ENCODE peak calls at places on chromosomes 7 and 10, in ten cellular contexts. One of them, this sample, is unnamed.

GRCh38 chr7:74289660-74290589 is 718 bp downstream of the CLIP2 start:
- DNase-seq in GM20000: peak
- DNase-seq in small intestine: peak
- DNase-seq in upper lobe of right lung: peak
- DNase-seq in esophagus squamous epithelium: no peak
- DNase-seq in pancreas: peak
- DNase-seq in OCI-M1: peak
- DNase-seq in stimulated activated CD4-positive, alpha-beta T cell treated with anti-CD3 and anti-CD28 coated beads, Interleukin-4, amount 100 ng/mL, for 4 hours: peak
- DNase-seq in ovary: peak
- DNase-seq in activated T-cell treated with anti-CD3 and anti-CD28 coated beads for 1 hour: peak
- DNase-seq in this sample: no peak

GRCh38 chr7:151631149-151631967 is 111.7 kb upstream of the RHEB start:
- DNase-seq in stimulated activated CD4-positive, alpha-beta T cell treated with anti-CD3 and anti-CD28 coated beads, Interleukin-4, amount 100 ng/mL, for 4 hours: no peak
- DNase-seq in activated T-cell treated with anti-CD3 and anti-CD28 coated beads for 1 hour: no peak
- DNase-seq in upper lobe of right lung: no peak
- DNase-seq in small intestine: peak
- DNase-seq in esophagus squamous epithelium: no peak
- DNase-seq in pancreas: no peak
- DNase-seq in GM20000: no peak
- DNase-seq in ovary: no peak
- DNase-seq in OCI-M1: peak
- DNase-seq in this sample: peak

GRCh38 chr7:79452495-79453265 is 787 bp downstream of the MAGI2 start:
- DNase-seq in upper lobe of right lung: peak
- DNase-seq in stimulated activated CD4-positive, alpha-beta T cell treated with anti-CD3 and anti-CD28 coated beads, Interleukin-4, amount 100 ng/mL, for 4 hours: no peak
- DNase-seq in pancreas: peak
- DNase-seq in OCI-M1: peak
- DNase-seq in esophagus squamous epithelium: no peak
- DNase-seq in activated T-cell treated with anti-CD3 and anti-CD28 coated beads for 1 hour: no peak
- DNase-seq in small intestine: no peak
- DNase-seq in ovary: peak
- DNase-seq in GM20000: no peak
- DNase-seq in this sample: no peak

GRCh38 chr10:13683017-13683416 is 96.3 kb downstream of the PRPF18 start:
- DNase-seq in GM20000: no peak
- DNase-seq in esophagus squamous epithelium: no peak
- DNase-seq in upper lobe of right lung: no peak
- DNase-seq in OCI-M1: no peak
- DNase-seq in stimulated activated CD4-positive, alpha-beta T cell treated with anti-CD3 and anti-CD28 coated beads, Interleukin-4, amount 100 ng/mL, for 4 hours: no peak
- DNase-seq in ovary: no peak
- DNase-seq in pancreas: no peak
- DNase-seq in activated T-cell treated with anti-CD3 and anti-CD28 coated beads for 1 hour: no peak
- DNase-seq in small intestine: no peak
- DNase-seq in this sample: no peak

GRCh38 chr10:116743266-116744064 is 1.1 kb upstream of the HSPA12A start:
- DNase-seq in esophagus squamous epithelium: no peak
- DNase-seq in upper lobe of right lung: no peak
- DNase-seq in small intestine: peak
- DNase-seq in activated T-cell treated with anti-CD3 and anti-CD28 coated beads for 1 hour: no peak
- DNase-seq in GM20000: no peak
- DNase-seq in ovary: no peak
- DNase-seq in stimulated activated CD4-positive, alpha-beta T cell treated with anti-CD3 and anti-CD28 coated beads, Interleukin-4, amount 100 ng/mL, for 4 hours: no peak
- DNase-seq in OCI-M1: no peak
- DNase-seq in pancreas: no peak
- DNase-seq in this sample: no peak

GRCh38 chr10:119337796-119338432 is 130.5 kb downstream of the GRK5 start:
- DNase-seq in OCI-M1: no peak
- DNase-seq in upper lobe of right lung: no peak
- DNase-seq in pancreas: no peak
- DNase-seq in stimulated activated CD4-positive, alpha-beta T cell treated with anti-CD3 and anti-CD28 coated beads, Interleukin-4, amount 100 ng/mL, for 4 hours: no peak
- DNase-seq in esophagus squamous epithelium: no peak
- DNase-seq in ovary: no peak
- DNase-seq in small intestine: no peak
- DNase-seq in activated T-cell treated with anti-CD3 and anti-CD28 coated beads for 1 hour: no peak
- DNase-seq in GM20000: no peak
- DNase-seq in this sample: no peak

GRCh38 chr7:1296727-1297475 is 64.2 kb downstream of the UNCX start:
- DNase-seq in small intestine: no peak
- DNase-seq in upper lobe of right lung: no peak
- DNase-seq in ovary: no peak
- DNase-seq in esophagus squamous epithelium: no peak
- DNase-seq in OCI-M1: no peak
- DNase-seq in activated T-cell treated with anti-CD3 and anti-CD28 coated beads for 1 hour: no peak
- DNase-seq in stimulated activated CD4-positive, alpha-beta T cell treated with anti-CD3 and anti-CD28 coated beads, Interleukin-4, amount 100 ng/mL, for 4 hours: no peak
- DNase-seq in pancreas: no peak
- DNase-seq in GM20000: no peak
- DNase-seq in this sample: no peak

GRCh38 chr7:6500691-6501090 is 50.6 kb downstream of the GRID2IP start:
- DNase-seq in stimulated activated CD4-positive, alpha-beta T cell treated with anti-CD3 and anti-CD28 coated beads, Interleukin-4, amount 100 ng/mL, for 4 hours: no peak
- DNase-seq in activated T-cell treated with anti-CD3 and anti-CD28 coated beads for 1 hour: no peak
- DNase-seq in GM20000: no peak
- DNase-seq in small intestine: no peak
- DNase-seq in upper lobe of right lung: no peak
- DNase-seq in esophagus squamous epithelium: no peak
- DNase-seq in OCI-M1: no peak
- DNase-seq in pancreas: no peak
- DNase-seq in ovary: no peak
- DNase-seq in this sample: no peak

GRCh38 chr7:32102432-32102851 is 32.2 kb upstream of the PDE1C start:
- DNase-seq in activated T-cell treated with anti-CD3 and anti-CD28 coated beads for 1 hour: no peak
- DNase-seq in OCI-M1: no peak
- DNase-seq in pancreas: no peak
- DNase-seq in esophagus squamous epithelium: no peak
- DNase-seq in GM20000: no peak
- DNase-seq in upper lobe of right lung: no peak
- DNase-seq in stimulated activated CD4-positive, alpha-beta T cell treated with anti-CD3 and anti-CD28 coated beads, Interleukin-4, amount 100 ng/mL, for 4 hours: no peak
- DNase-seq in small intestine: no peak
- DNase-seq in ovary: no peak
- DNase-seq in this sample: no peak

This sample was measured in OCI-LY7.